ENCODE peak calls at places on chromosomes 12 and 14, in ten cellular contexts. Q is activated CD8-positive, alpha-beta memory T cell treated with anti-CD3 and anti-CD28 coated beads, Interleukin-2, amount 10 ng/mL, durations not matched to agents 7 days and 5 days; M is ovary; E is ureter; J is amniotic stem cell; S is RWPE1; P is Daoy; F is neural crest cell; T is GM23338; K is GM12892. L is an unnamed sample.

GRCh38 chr14:63203015-63203414 is 1.2 kb upstream of the RHOJ start:
- DNase-seq in E (no peak), Q (no peak), S (no peak), P (no peak), K (no peak), F (no peak), T (no peak), M (no peak), J (no peak), L (no peak)

GRCh38 chr14:53109028-53109687 is 44.0 kb downstream of the DDHD1 start:
- DNase-seq in M (no peak), J (no peak), E (no peak), P (peak), T (no peak), Q (peak), K (peak), F (no peak), S (no peak), L (peak)

GRCh38 chr12:18242380-18243089 is 18.8 kb upstream of the PIK3C2G start:
- DNase-seq in T (no peak), P (no peak), S (no peak), Q (no peak), M (no peak), F (no peak), J (no peak), K (no peak), E (no peak), L (no peak)

GRCh38 chr12:54413284-54414190 is 5.5 kb downstream of the ITGA5 start:
- DNase-seq in E (no peak), F (no peak), J (no peak), K (no peak), M (no peak), S (no peak), T (no peak), P (peak), Q (peak), L (peak)

GRCh38 chr12:16198884-16199283 is 78.6 kb downstream of the SLC15A5 start:
- DNase-seq in F (no peak), E (no peak), S (no peak), K (no peak), P (no peak), M (no peak), T (peak), J (no peak), Q (no peak), L (no peak)

GRCh38 chr12:111705672-111706071 is 19.8 kb downstream of the ACAD10 start:
- DNase-seq in M (no peak), S (no peak), K (no peak), P (no peak), E (no peak), Q (no peak), F (no peak), T (no peak), J (no peak), L (no peak)

GRCh38 chr14:106268013-106268727 is 741.8 kb downstream of the TMEM121 start:
- DNase-seq in J (no peak), F (no peak), T (no peak), M (no peak), Q (peak), S (no peak), K (no peak), P (peak), E (no peak), L (no peak)

GRCh38 chr14:61620130-61620946 is 75.0 kb upstream of the HIF1A start:
- DNase-seq in P (peak), K (no peak), J (no peak), F (no peak), M (no peak), T (no peak), S (peak), Q (peak), E (peak), L (no peak)

GRCh38 chr12:71392521-71393145 is 47.0 kb upstream of the LGR5 start:
- DNase-seq in F (peak), J (peak), E (no peak), Q (no peak), M (no peak), S (peak), T (peak), P (peak), K (peak), L (peak)